ENCODE peak calls at places on chromosomes 16 and 17, in four cellular contexts. Y, O, K and Z are unnamed samples.

GRCh38 chr17:37382056-37382455 is 6.3 kb downstream of the C17orf78 start:
- DNase-seq in Y (no peak), O (no peak), K (no peak), Z (no peak)

GRCh38 chr17:68318103-68318991 is 27.1 kb downstream of the ARSG start:
- DNase-seq in Y (no peak), K (no peak), O (no peak), Z (no peak)

GRCh38 chr17:12667299-12667958 is 1.7 kb downstream of the MYOCD start:
- DNase-seq in K (no peak), Y (no peak), O (peak), Z (peak)

GRCh38 chr17:7177954-7178477 is 1.2 kb downstream of the ASGR1 start:
- DNase-seq in Y (peak), O (peak), K (no peak), Z (peak)

GRCh38 chr16:3216263-3216640 is 18.7 kb downstream of the ZNF200 start:
- DNase-seq in K (no peak), O (no peak), Y (no peak), Z (no peak)

GRCh38 chr16:12089492-12090161 is 113.1 kb downstream of the SNX29 start:
- DNase-seq in O (no peak), K (no peak), Y (peak), Z (peak)

GRCh38 chr17:81242421-81243332 is 3.6 kb downstream of the NDUFAF8 start:
- DNase-seq in O (no peak), Y (no peak), K (no peak), Z (no peak)

GRCh38 chr16:68717684-68718083 is 19.4 kb upstream of the CDH1 start:
- DNase-seq in Y (no peak), K (no peak), O (no peak), Z (no peak)

GRCh38 chr17:66829386-66829864 is 5.5 kb upstream of the CACNG5 start:
- DNase-seq in O (no peak), Y (peak), K (no peak), Z (peak)

GRCh38 chr16:54928421-54929089 is 2.1 kb upstream of the IRX5 start:
- DNase-seq in Y (peak), K (no peak), O (peak), Z (no peak)

DNA sequence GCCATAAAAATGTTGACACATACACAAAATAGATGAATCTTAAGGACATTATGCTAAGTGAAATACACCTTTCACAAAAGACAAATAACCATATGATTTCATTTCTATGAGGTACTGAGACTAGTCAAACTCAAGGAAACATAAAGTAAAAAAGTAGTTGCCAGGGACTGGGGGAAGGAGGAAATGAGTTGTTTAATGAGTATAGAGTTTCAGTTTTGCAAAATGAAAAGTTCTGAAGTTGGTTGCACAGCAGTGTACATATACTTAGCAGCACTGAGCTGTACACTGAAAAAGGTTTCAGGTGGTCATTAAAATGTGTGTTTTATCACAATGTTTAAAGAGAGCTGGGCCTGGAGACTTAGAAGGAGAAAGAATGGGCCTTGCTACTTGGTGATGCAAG is 4.7 kb upstream of the SLC13A2 start:
- DNase-seq in Y (no peak), K (peak), O (no peak), Z (no peak)
- TF ChIP-seq USF2 in Y (no peak), K (no peak), O (no peak), Z (no peak)

GRCh38 chr17:74922172-74922571 is 883 bp downstream of the USH1G start:
- DNase-seq in Y (no peak), O (no peak), K (no peak), Z (no peak)

GRCh38 chr17:74924250-74924948 is at the start of gene OTOP2:
- DNase-seq in Y (no peak), K (no peak), O (peak), Z (peak)

GRCh38 chr17:74925242-74925641 is 1.2 kb downstream of the OTOP2 start:
- DNase-seq in O (no peak), K (no peak), Y (no peak), Z (peak)

GRCh38 chr17:74922694-74923537 is at the start of gene USH1G:
- DNase-seq in K (no peak), O (peak), Y (peak), Z (peak)

GRCh38 chr17:74923538-74924249 is 379 bp upstream of the OTOP2 start:
- DNase-seq in K (no peak), O (peak), Y (peak), Z (peak)
- TF ChIP-seq USF1 in K (no peak), O (no peak), Y (no peak), Z (no peak)

GRCh38 chr17:72952220-72952619 is 140.3 kb downstream of the SLC39A11 start:
- DNase-seq in O (no peak), Y (no peak), K (no peak), Z (peak)
- TF ChIP-seq USF2 in O (no peak), Y (no peak), K (no peak), Z (no peak)

GRCh38 chr17:42283241-42284019 is 4.9 kb upstream of the STAT5A start:
- DNase-seq in O (peak), K (no peak), Y (no peak), Z (no peak)

GRCh38 chr17:42284020-42284369 is 4.3 kb upstream of the STAT5A start:
- DNase-seq in O (peak), K (no peak), Y (no peak), Z (no peak)

GRCh38 chr17:42282478-42283080 is 5.7 kb upstream of the STAT5A start:
- DNase-seq in K (no peak), Y (no peak), O (peak), Z (no peak)

GRCh38 chr17:42279776-42280630 is 3.8 kb upstream of the STAT5B start:
- DNase-seq in Y (no peak), O (peak), K (no peak), Z (no peak)

DNA sequence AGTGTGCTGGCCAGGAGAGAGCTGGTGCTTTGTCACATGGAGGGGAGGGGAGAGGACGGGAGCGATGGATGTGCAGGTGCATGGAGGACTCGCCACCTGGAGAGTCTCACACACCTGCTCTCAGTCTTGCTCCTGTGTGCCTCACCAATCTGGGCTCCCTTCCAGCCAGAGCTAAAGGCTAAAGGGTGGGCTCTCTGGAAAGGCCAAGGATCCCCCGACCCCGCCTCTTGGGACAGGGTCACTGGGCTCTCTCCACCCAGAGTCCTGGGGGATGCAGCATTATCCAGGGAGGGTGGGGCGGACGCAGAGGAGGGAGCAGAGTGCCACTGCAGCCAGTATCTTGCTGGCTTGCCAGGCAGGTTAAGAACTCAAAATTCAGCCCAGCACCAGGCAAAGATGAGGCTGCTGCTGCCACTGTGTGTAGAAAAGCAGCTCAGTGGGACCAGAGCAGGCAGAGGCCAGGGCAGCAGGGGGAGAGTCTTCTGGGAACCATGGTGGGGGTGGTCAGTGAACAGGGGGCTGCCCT is 5.4 kb upstream of the STAT5B start:
- DNase-seq in Y (no peak), O (peak), K (no peak), Z (no peak)
- TF ChIP-seq USF1 in Y (no peak), O (no peak), K (no peak), Z (no peak)

GRCh38 chr16:84292032-84292431 is 2.6 kb upstream of the WFDC1 start:
- DNase-seq in O (no peak), Y (no peak), K (no peak), Z (no peak)
- TF ChIP-seq USF2 in O (no peak), Y (no peak), K (no peak), Z (no peak)

DNA sequence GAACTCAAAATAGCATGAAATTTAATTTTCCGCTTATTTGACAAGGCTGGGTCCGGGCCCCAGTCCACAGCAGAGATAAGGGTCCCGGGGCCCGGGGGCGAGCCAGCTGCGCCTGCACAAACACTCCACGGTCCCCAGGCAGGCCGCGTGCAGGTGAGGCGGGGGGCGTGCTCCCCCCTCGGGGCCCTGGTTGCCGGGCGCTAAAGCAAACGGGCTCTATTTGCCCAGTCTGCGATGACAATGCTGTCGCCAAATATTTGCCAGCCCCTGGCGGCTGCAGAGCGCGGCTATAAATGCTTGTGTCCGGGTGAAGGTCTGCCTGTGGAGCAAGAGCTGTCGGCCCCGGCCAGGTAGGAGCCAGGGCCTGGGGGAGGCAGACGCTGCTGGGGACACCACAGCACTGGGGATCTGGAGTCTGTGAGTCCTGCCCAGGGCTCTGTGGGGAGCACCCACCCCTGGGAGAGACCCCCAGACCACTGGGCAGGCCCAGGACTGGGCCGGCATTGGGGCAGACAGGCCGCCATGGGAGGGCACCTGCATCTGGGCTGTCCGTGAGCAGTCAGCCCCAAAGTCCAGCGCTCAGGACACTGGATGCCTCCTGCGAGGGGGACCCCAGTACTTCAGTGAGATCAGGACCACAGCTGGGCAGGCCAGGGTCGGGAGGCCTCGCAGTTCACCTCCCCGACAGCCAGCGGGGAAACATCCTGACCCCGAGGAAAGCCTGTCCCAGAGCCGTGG is at the start of gene PERCC1:
- DNase-seq in O (peak), Y (no peak), K (no peak), Z (no peak)
- TF ChIP-seq USF1 in O (no peak), Y (no peak), K (no peak), Z (no peak)

GRCh38 chr17:5042152-5043022 is 7.2 kb upstream of the SLC52A1 start:
- DNase-seq in K (no peak), Y (peak), O (no peak), Z (no peak)
- TF ChIP-seq USF2 in K (no peak), Y (no peak), O (no peak), Z (no peak)